ENCODE peak calls at places on chromosomes 2 and 18, in five cellular contexts. U is fibroblast of the aortic adventitia, L is kidney glomerular epithelial cell, A is HFFc6, N is lung. R is an unnamed sample.

GRCh38 chr2:9641641-9642040 is 10.8 kb upstream of the YWHAQ start:
- DNase-seq in U (no peak), L (no peak), A (no peak), N (no peak), R (no peak)

GRCh38 chr2:174522553-174522952 is 35.7 kb upstream of the GPR155 start:
- DNase-seq in U (peak; percentile 40), L (no peak), A (peak; percentile 12), N (no peak), R (no peak)

GRCh38 chr2:105398522-105399206 is at the start of gene FHL2:
- DNase-seq in U (peak; percentile 82), L (peak; percentile 58), A (peak; percentile 52), N (peak; percentile 50), R (peak; percentile 77)

GRCh38 chr2:49248506-49248905 is 94.2 kb upstream of the FSHR start:
- DNase-seq in U (peak; percentile 84), L (peak; percentile 87), A (peak; percentile 80), N (no peak), R (no peak)

GRCh38 chr2:237564526-237565131 is 1.7 kb upstream of the PRLH start:
- DNase-seq in U (no peak), L (no peak), A (no peak), N (no peak), R (no peak)

GRCh38 chr2:216287251-216287650 is 85.0 kb downstream of the MARCHF4 start:
- DNase-seq in U (no peak), L (peak; percentile 6), A (peak; percentile 11), N (no peak), R (no peak)

GRCh38 chr2:8849322-8849721 is 11.9 kb upstream of the KIDINS220 start:
- DNase-seq in U (peak; percentile 76), L (no peak), A (no peak), N (no peak), R (no peak)

GRCh38 chr18:32566960-32567359 is 96.3 kb upstream of the GAREM1 start:
- DNase-seq in U (no peak), L (no peak), A (no peak), N (no peak), R (no peak)

GRCh38 chr18:13378150-13378549 is 159.6 kb downstream of the LDLRAD4 start:
- DNase-seq in U (no peak), L (no peak), A (no peak), N (no peak), R (no peak)

GRCh38 chr18:48663931-48664847 is 125.4 kb downstream of the CTIF start:
- DNase-seq in U (peak; percentile 61), L (peak; percentile 47), A (no peak), N (peak; percentile 81), R (peak; percentile 72)

GRCh38 chr2:142495141-142495540 is 364.3 kb upstream of the LRP1B start:
- DNase-seq in U (no peak), L (no peak), A (no peak), N (no peak), R (no peak)